ENCODE peak calls at places on chromosomes 3 and 15, in eight cellular contexts. W, C, B, T, R, V, M and K are unnamed samples.

GRCh38 chr15:94287794-94288246 is 56.5 kb downstream of the MCTP2 start:
- DNase-seq in W (no peak), C (peak; percentile 31), B (no peak), T (no peak), R (no peak), V (no peak), M (no peak), K (peak; percentile 56)

GRCh38 chr3:138367912-138368311 is 19.5 kb downstream of the MRAS start:
- DNase-seq in W (no peak), C (no peak), B (no peak), T (no peak), R (no peak), V (no peak), M (peak; percentile 23), K (no peak)

GRCh38 chr15:68693071-68693470 is 114.3 kb downstream of the CORO2B start:
- DNase-seq in W (no peak), C (no peak), B (no peak), T (no peak), R (no peak), V (no peak), M (peak; percentile 53), K (no peak)

GRCh38 chr15:70438776-70439175 is 324.6 kb downstream of the UACA start:
- DNase-seq in W (no peak), C (no peak), B (no peak), T (no peak), R (no peak), V (no peak), M (no peak), K (no peak)

GRCh38 chr15:69823223-69823907 is 274.4 kb downstream of the TLE3 start:
- DNase-seq in W (no peak), C (no peak), B (no peak), T (no peak), R (no peak), V (no peak), M (peak; percentile 10), K (no peak)

GRCh38 chr15:69410290-69410874 is 3.8 kb upstream of the KIF23 start:
- DNase-seq in W (no peak), C (no peak), B (no peak), T (no peak), R (no peak), V (no peak), M (peak; percentile 31), K (no peak)

GRCh38 chr3:15875016-15875689 is 77.4 kb upstream of the ANKRD28 start:
- DNase-seq in W (peak; percentile 13), C (no peak), B (no peak), T (no peak), R (no peak), V (no peak), M (peak; percentile 91), K (no peak)

GRCh38 chr3:129016725-129017530 is 15.8 kb downstream of the EFCC1 start:
- DNase-seq in W (no peak), C (no peak), B (no peak), T (no peak), R (no peak), V (no peak), M (peak; percentile 37), K (peak; percentile 60)

GRCh38 chr3:40741729-40742128 is 217.0 kb downstream of the ZNF621 start:
- DNase-seq in W (no peak), C (no peak), B (no peak), T (no peak), R (no peak), V (no peak), M (peak; percentile 1), K (no peak)

GRCh38 chr15:53834214-53834613 is 74.8 kb upstream of the WDR72 start:
- DNase-seq in W (no peak), C (no peak), B (no peak), T (no peak), R (no peak), V (no peak), M (no peak), K (no peak)

GRCh38 chr15:64630403-64631107 is 144.8 kb downstream of the RBPMS2 start:
- DNase-seq in W (no peak), C (no peak), B (no peak), T (no peak), R (no peak), V (no peak), M (peak; percentile 74), K (no peak)

GRCh38 chr15:67126551-67127333 is 61.3 kb downstream of the SMAD3 start:
- DNase-seq in W (no peak), C (no peak), B (no peak), T (no peak), R (peak; percentile 66), V (no peak), M (no peak), K (no peak)

GRCh38 chr3:149010504-149010951 is 19.2 kb downstream of the GYG1 start:
- DNase-seq in W (peak; percentile 77), C (no peak), B (no peak), T (no peak), R (no peak), V (no peak), M (peak; percentile 87), K (no peak)

GRCh38 chr3:36077320-36077719 is 303.0 kb upstream of the STAC start:
- DNase-seq in W (no peak), C (no peak), B (no peak), T (no peak), R (no peak), V (no peak), M (no peak), K (no peak)

GRCh38 chr15:73691398-73691797 is 7.2 kb downstream of the CD276 start:
- DNase-seq in W (peak; percentile 83), C (peak; percentile 70), B (no peak), T (no peak), R (no peak), V (no peak), M (peak; percentile 77), K (no peak)

GRCh38 chr15:58682234-58682633 is 67.3 kb downstream of the ADAM10 start:
- DNase-seq in W (no peak), C (no peak), B (no peak), T (no peak), R (no peak), V (no peak), M (no peak), K (no peak)

GRCh38 chr15:58676766-58677165 is 72.7 kb downstream of the ADAM10 start:
- DNase-seq in W (no peak), C (no peak), B (no peak), T (no peak), R (no peak), V (no peak), M (no peak), K (no peak)

GRCh38 chr15:58678683-58679082 is 70.8 kb downstream of the ADAM10 start:
- DNase-seq in W (no peak), C (no peak), B (no peak), T (no peak), R (no peak), V (no peak), M (peak; percentile 31), K (no peak)

GRCh38 chr15:58677426-58677825 is 72.1 kb downstream of the ADAM10 start:
- DNase-seq in W (no peak), C (no peak), B (no peak), T (no peak), R (no peak), V (no peak), M (no peak), K (no peak)
- TF ChIP-seq CTCF in W (no peak), C (no peak), B (no peak), T (no peak), R (no peak), V (no peak), M (no peak), K (no peak)

GRCh38 chr15:45393851-45394250 is 15.5 kb upstream of the GATM start:
- DNase-seq in W (no peak), C (no peak), B (no peak), T (no peak), R (peak; percentile 54), V (no peak), M (no peak), K (no peak)
- TF ChIP-seq CTCF in W (peak; percentile 49), C (no peak), B (no peak), T (peak; percentile 19), R (no peak), V (peak; percentile 59), M (peak; percentile 9), K (peak; percentile 48)

GRCh38 chr15:37135225-37135624 is 34.9 kb upstream of the MEIS2 start:
- DNase-seq in W (no peak), C (no peak), B (no peak), T (no peak), R (no peak), V (no peak), M (no peak), K (no peak)

GRCh38 chr15:37132826-37133417 is 32.6 kb upstream of the MEIS2 start:
- DNase-seq in W (no peak), C (no peak), B (no peak), T (no peak), R (no peak), V (no peak), M (no peak), K (no peak)

GRCh38 chr15:37133619-37134018 is 33.3 kb upstream of the MEIS2 start:
- DNase-seq in W (no peak), C (no peak), B (no peak), T (no peak), R (no peak), V (no peak), M (peak; percentile 61), K (no peak)

GRCh38 chr15:37134244-37134643 is 33.9 kb upstream of the MEIS2 start:
- DNase-seq in W (no peak), C (no peak), B (no peak), T (no peak), R (no peak), V (no peak), M (no peak), K (no peak)

GRCh38 chr15:37134699-37135131 is 34.4 kb upstream of the MEIS2 start:
- DNase-seq in W (no peak), C (no peak), B (no peak), T (no peak), R (no peak), V (no peak), M (peak; percentile 58), K (no peak)
- TF ChIP-seq CTCF in W (peak; percentile 77), C (no peak), B (peak; percentile 73), T (peak; percentile 69), R (peak; percentile 47), V (peak; percentile 75), M (peak; percentile 80), K (peak; percentile 48)

DNA sequence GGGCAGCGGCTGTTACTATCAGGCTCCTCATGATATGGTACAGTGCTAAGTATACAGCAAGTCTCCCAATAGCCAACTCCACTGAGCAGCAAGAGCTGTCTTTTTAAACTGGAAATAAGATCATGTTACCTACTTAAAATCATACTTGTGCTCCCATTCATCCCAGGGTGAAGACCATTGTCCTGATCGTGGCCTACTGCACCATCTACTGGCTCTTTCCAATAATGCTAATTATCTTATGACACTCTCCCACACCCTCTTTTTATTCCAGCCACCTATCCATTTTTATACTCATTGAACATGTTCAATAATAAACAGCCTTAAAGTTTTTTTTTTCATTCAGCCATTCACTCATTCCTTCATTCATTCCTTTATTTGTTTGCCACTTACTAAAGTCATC is 117.7 kb downstream of the GBE1 start:
- DNase-seq in W (no peak), C (no peak), B (no peak), T (no peak), R (no peak), V (no peak), M (peak; percentile 45), K (no peak)
- TF ChIP-seq CTCF in W (peak; percentile 32), C (no peak), B (peak; percentile 53), T (peak; percentile 37), R (no peak), V (peak; percentile 33), M (peak; percentile 47), K (no peak)